ENCODE peak calls at places on chromosome 9, in seven cellular contexts. E, S, N, L, D, I and U are unnamed samples.

GRCh38 chr9:76634356-76635054 is 129.7 kb upstream of the PCA3 start:
- DNase-seq in S (peak), I (peak), D (no peak), N (no peak), L (no peak), E (no peak), U (peak)

GRCh38 chr9:95457769-95458168 is 59.0 kb downstream of the PTCH1 start:
- DNase-seq in D (no peak), I (peak), L (no peak), S (peak), N (no peak), E (no peak), U (peak)

GRCh38 chr9:98805506-98806272 is 1.8 kb upstream of the GALNT12 start:
- DNase-seq in D (no peak), L (no peak), E (no peak), S (peak), N (no peak), I (no peak), U (peak)

GRCh38 chr9:114525505-114525904 is 20.2 kb upstream of the WHRN start:
- DNase-seq in N (peak), I (peak), E (no peak), D (no peak), S (peak), L (no peak), U (peak)

GRCh38 chr9:136545065-136545965 is 533 bp downstream of the NOTCH1 start:
- DNase-seq in L (no peak), E (peak), I (no peak), N (no peak), S (no peak), D (peak), U (peak)

GRCh38 chr9:130426883-130427282 is 17.9 kb upstream of the ASS1 start:
- DNase-seq in D (no peak), L (no peak), S (peak), I (peak), E (no peak), N (peak), U (peak)

GRCh38 chr9:131484560-131485185 is 18.0 kb upstream of the POMT1 start:
- DNase-seq in E (no peak), I (no peak), N (no peak), D (peak), L (no peak), S (no peak), U (no peak)

GRCh38 chr9:110777201-110777842 is 108.7 kb downstream of the MUSK start:
- DNase-seq in E (no peak), D (no peak), L (no peak), S (peak), N (no peak), I (no peak), U (peak)